ENCODE peak calls at places on chromosomes 2 and 18, in five cellular contexts. P is GOT3; J is NCI-H146; D is activated effector memory CD4-positive, alpha-beta T cell treated with anti-CD3 and anti-CD28 coated beads, Interleukin-2, amount 50 U/mL, for 16 hours; B is lower lobe of right lung. Q is an unnamed sample.

GRCh38 chr2:201642086-201642578 is 1.2 kb downstream of the TMEM237 start:
- DNase-seq in D (no peak), J (peak; percentile 72), B (no peak), P (no peak), Q (no peak)

GRCh38 chr2:26514045-26514444 is 36.1 kb upstream of the OTOF start:
- DNase-seq in P (no peak), D (no peak), B (no peak), J (no peak), Q (no peak)

GRCh38 chr2:205675861-205676516 is 6.3 kb upstream of the NRP2 start:
- DNase-seq in D (no peak), P (no peak), B (no peak), J (peak; percentile 62), Q (no peak)

GRCh38 chr2:44751754-44752479 is 189.6 kb upstream of the SIX3 start:
- DNase-seq in P (no peak), B (no peak), D (no peak), J (no peak), Q (no peak)

GRCh38 chr2:196219686-196220085 is 48.3 kb upstream of the STK17B start:
- DNase-seq in D (no peak), B (no peak), J (no peak), P (no peak), Q (no peak)

GRCh38 chr18:47283476-47283875 is 32.0 kb upstream of the SKOR2 start:
- DNase-seq in D (no peak), P (no peak), J (peak; percentile 51), B (no peak), Q (no peak)

GRCh38 chr2:183229386-183229785 is 105.1 kb downstream of the NUP35 start:
- DNase-seq in P (no peak), D (no peak), J (no peak), B (no peak), Q (no peak)

GRCh38 chr2:12318427-12319057 is 398.2 kb upstream of the TRIB2 start:
- DNase-seq in D (no peak), P (no peak), B (no peak), J (no peak), Q (no peak)

GRCh38 chr2:19529663-19530062 is 171.2 kb upstream of the OSR1 start:
- DNase-seq in B (no peak), D (no peak), P (no peak), J (no peak), Q (no peak)